ENCODE peak calls at places on chromosomes 3 and 15, in ten cellular contexts. L, E, Z, O, C, T, R, U, B and W are unnamed samples.

GRCh38 chr3:155444771-155445170 is 151.3 kb upstream of the STRIT1 start:
- DNase-seq in R (no peak), O (no peak), Z (no peak), E (no peak), L (no peak), U (no peak), C (no peak), B (no peak), T (no peak), W (no peak)

GRCh38 chr3:37590328-37591079 is 271.2 kb upstream of the CTDSPL start:
- DNase-seq in Z (no peak), C (no peak), U (no peak), E (peak; percentile 74), T (no peak), R (no peak), B (no peak), O (no peak), L (no peak), W (no peak)

GRCh38 chr15:89333959-89334509 is 590 bp downstream of the POLG start:
- DNase-seq in B (no peak), O (no peak), R (peak; percentile 18), U (peak; percentile 9), T (no peak), L (no peak), E (no peak), C (no peak), Z (peak; percentile 5), W (no peak)

GRCh38 chr3:177111541-177111949 is 85.7 kb downstream of the TBL1XR1 start:
- DNase-seq in O (no peak), R (no peak), Z (peak; percentile 51), C (no peak), U (no peak), L (no peak), T (no peak), B (peak; percentile 24), E (no peak), W (no peak)

GRCh38 chr3:112640864-112641751 is at the start of gene CCDC80:
- DNase-seq in E (no peak), L (no peak), C (no peak), B (peak; percentile 53), R (no peak), Z (peak; percentile 92), T (no peak), U (peak; percentile 95), O (no peak), W (no peak)

GRCh38 chr3:181616088-181617070 is 95.3 kb upstream of the SOX2 start:
- DNase-seq in E (no peak), R (no peak), Z (no peak), T (no peak), C (no peak), B (no peak), O (no peak), L (no peak), U (no peak), W (no peak)

GRCh38 chr3:12588039-12588673 is 31.3 kb downstream of the MKRN2 start:
- DNase-seq in T (no peak), Z (peak; percentile 72), L (no peak), R (no peak), B (no peak), U (peak; percentile 50), C (no peak), O (no peak), E (no peak), W (no peak)

GRCh38 chr3:106206613-106207012 is 337.8 kb upstream of the CBLB start:
- DNase-seq in O (no peak), E (no peak), R (no peak), T (no peak), L (no peak), C (no peak), B (no peak), Z (no peak), U (no peak), W (no peak)

GRCh38 chr3:149554826-149555225 is 80.3 kb downstream of the TM4SF4 start:
- DNase-seq in C (no peak), Z (peak; percentile 88), E (no peak), R (no peak), U (peak; percentile 90), T (no peak), O (no peak), B (no peak), L (no peak), W (no peak)

GRCh38 chr3:160157321-160157720 is 67.9 kb upstream of the C3orf80 start:
- DNase-seq in L (no peak), Z (no peak), R (no peak), U (no peak), T (no peak), C (no peak), B (no peak), O (no peak), E (no peak), W (no peak)

GRCh38 chr3:159941043-159941994 is 47.3 kb upstream of the IL12A start:
- DNase-seq in L (no peak), T (no peak), R (no peak), B (no peak), E (no peak), Z (peak; percentile 69), U (peak; percentile 23), O (no peak), C (no peak), W (no peak)

GRCh38 chr15:34520566-34520965 is 62.9 kb downstream of the GOLGA8B start:
- DNase-seq in U (no peak), E (no peak), Z (no peak), O (no peak), T (no peak), L (no peak), B (no peak), C (no peak), R (no peak), W (no peak)

GRCh38 chr15:84001655-84002054 is 233.9 kb upstream of the GOLGA6L4 start:
- DNase-seq in O (no peak), Z (no peak), C (no peak), E (no peak), B (no peak), L (no peak), U (no peak), T (no peak), R (no peak), W (no peak)

GRCh38 chr15:33612721-33613304 is 302.0 kb downstream of the RYR3 start:
- DNase-seq in T (no peak), Z (no peak), U (peak; percentile 25), R (no peak), L (no peak), C (no peak), E (no peak), O (no peak), B (no peak), W (no peak)

DNA sequence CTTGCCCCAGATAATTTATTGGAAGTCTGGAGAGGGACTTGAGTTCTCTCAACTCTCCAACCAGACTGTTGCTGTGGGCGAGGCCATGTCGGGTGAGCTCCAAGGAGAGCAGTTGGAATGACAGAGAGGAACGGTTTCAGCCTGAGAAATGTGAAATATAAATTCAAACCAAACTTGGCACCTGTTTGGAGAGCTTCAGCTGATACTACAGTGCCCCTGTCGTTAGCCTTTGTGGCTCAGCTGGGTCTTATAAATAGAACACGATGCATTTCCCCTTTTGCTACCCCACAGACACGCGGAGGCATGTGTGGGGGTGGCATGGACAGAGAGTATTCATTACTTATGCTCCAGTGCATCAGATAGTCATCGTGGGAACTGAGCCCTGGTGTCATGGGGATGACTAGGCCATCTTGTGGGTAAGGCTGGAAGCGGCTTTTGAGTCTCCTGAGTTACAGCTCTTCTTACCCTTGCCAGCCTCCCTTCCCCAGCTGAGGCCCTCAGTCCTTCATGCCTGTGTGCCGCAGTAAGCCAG is 15.6 kb downstream of the SMAD3 start:
- DNase-seq in E (peak; percentile 94), T (no peak), L (no peak), R (no peak), U (peak; percentile 90), C (no peak), O (no peak), Z (no peak), B (no peak), W (peak; percentile 91)
- TF ChIP-seq CTCF in E (peak; percentile 17), T (no peak), L (no peak), R (no peak), U (peak; percentile 17), C (no peak), O (peak; percentile 25), Z (no peak), B (no peak), W (peak; percentile 71)

DNA sequence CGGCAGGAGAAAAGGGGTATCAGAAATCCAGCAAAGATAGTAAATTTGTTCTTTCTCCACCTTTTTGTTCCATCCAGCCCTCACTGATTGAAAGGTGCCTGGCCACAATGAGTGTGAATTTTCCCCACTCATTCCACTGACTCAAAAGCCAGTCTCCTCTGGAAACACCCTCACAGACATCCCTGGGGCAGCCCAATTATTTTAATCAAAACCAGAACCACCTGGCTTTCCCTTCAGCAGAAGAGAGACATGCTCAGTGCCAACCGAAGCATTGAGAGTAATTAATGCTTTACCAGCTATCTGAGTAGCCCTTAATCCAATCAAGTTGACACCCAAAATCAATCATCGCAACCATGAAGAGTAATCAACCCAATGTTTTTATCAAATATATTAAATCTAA is 1129.6 kb upstream of the GBE1 start:
- DNase-seq in C (no peak), L (no peak), T (no peak), E (no peak), U (no peak), B (no peak), R (no peak), O (peak; percentile 0), Z (no peak), W (no peak)
- TF ChIP-seq CTCF in C (no peak), L (no peak), T (no peak), E (no peak), U (no peak), B (no peak), R (no peak), O (no peak), Z (no peak), W (no peak)

GRCh38 chr15:91068966-91069365 is 31.1 kb upstream of the SV2B start:
- DNase-seq in Z (no peak), R (no peak), C (no peak), L (no peak), O (no peak), U (no peak), B (no peak), T (no peak), E (no peak), W (no peak)
- TF ChIP-seq CTCF in Z (no peak), R (no peak), C (no peak), L (no peak), O (no peak), U (no peak), B (no peak), T (no peak), E (no peak), W (no peak)

DNA sequence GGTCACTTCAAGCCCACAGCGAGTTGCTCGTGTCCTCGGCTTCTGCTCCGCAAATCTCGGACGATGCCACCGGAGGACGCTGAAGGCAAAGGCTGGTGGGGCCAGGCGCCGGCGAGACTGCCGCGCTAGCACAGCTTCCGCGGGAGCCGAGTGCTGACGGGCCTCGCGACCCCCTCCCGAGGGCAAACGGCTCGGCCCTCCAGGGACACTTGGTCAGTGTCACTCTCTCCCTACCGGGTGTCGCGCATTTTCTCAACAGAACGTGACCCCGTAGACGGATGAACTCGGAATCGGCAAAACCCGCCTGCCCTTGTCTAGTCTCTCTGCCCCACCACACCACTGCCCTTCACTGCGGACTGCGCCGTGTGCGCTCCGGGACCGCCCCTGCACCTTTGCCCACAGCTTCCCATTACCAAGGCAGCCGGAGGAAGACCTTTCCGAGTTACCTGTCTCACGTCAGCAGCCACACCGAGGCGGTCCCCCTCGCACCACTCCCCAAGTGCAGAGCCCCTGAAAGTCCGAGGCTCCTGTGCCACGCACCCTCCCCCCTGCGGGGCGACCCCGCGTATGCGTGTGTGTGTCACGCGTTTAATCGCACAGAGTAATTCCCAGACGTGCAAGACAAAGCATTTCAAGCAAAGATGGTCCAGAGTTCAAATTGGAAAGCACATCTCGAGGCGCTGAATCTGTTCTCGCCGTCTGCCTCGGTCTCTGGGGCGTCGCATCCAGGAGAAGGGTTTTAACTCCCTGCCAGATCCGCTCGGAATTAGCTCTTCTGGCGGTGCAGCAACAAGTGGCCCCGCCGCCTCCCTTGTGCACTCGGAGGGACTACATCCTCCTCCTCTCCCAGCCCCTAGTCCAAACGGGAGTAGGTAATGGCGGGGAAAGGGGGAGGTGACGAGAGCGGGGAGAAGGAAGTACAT is 245.0 kb upstream of the TOPAZ1 start:
- DNase-seq in L (peak; percentile 35), U (no peak), T (no peak), O (no peak), C (no peak), Z (peak; percentile 26), E (no peak), B (peak; percentile 35), R (peak; percentile 62), W (peak; percentile 20)
- TF ChIP-seq CTCF in L (no peak), U (peak; percentile 47), T (no peak), O (peak; percentile 27), C (no peak), Z (peak; percentile 26), E (no peak), B (no peak), R (no peak), W (no peak)